ENCODE peak calls at places on chromosomes 3 and 15, in ten cellular contexts. One of them, this sample, is unnamed.

GRCh38 chr15:99729920-99730319 is 3.3 kb downstream of the LYSMD4 start:
- DNase-seq in epithelial cell of esophagus: peak
- DNase-seq in substantia nigra: no peak
- DNase-seq in NCI-H460: peak
- DNase-seq in GM06990: no peak
- DNase-seq in ovary: peak
- DNase-seq in KBM-7: peak
- DNase-seq in naive thymus-derived CD8-positive, alpha-beta T cell: no peak
- DNase-seq in lung microvascular endothelial cell: peak
- DNase-seq in GM13976: peak
- DNase-seq in this sample: peak

GRCh38 chr3:123341871-123342630 is 106.8 kb downstream of the ADCY5 start:
- DNase-seq in substantia nigra: no peak
- DNase-seq in ovary: peak
- DNase-seq in KBM-7: no peak
- DNase-seq in epithelial cell of esophagus: no peak
- DNase-seq in NCI-H460: no peak
- DNase-seq in GM06990: no peak
- DNase-seq in lung microvascular endothelial cell: no peak
- DNase-seq in GM13976: no peak
- DNase-seq in naive thymus-derived CD8-positive, alpha-beta T cell: no peak
- DNase-seq in this sample: no peak

GRCh38 chr3:131285456-131285855 is 96.1 kb upstream of the NUDT16 start:
- DNase-seq in KBM-7: no peak
- DNase-seq in substantia nigra: no peak
- DNase-seq in GM06990: no peak
- DNase-seq in naive thymus-derived CD8-positive, alpha-beta T cell: no peak
- DNase-seq in NCI-H460: no peak
- DNase-seq in epithelial cell of esophagus: peak
- DNase-seq in ovary: no peak
- DNase-seq in GM13976: no peak
- DNase-seq in lung microvascular endothelial cell: no peak
- DNase-seq in this sample: no peak

GRCh38 chr15:65369651-65370050 is 8.2 kb downstream of the IGDCC3 start:
- DNase-seq in GM06990: no peak
- DNase-seq in ovary: no peak
- DNase-seq in lung microvascular endothelial cell: no peak
- DNase-seq in epithelial cell of esophagus: no peak
- DNase-seq in NCI-H460: no peak
- DNase-seq in GM13976: no peak
- DNase-seq in naive thymus-derived CD8-positive, alpha-beta T cell: no peak
- DNase-seq in substantia nigra: no peak
- DNase-seq in KBM-7: no peak
- DNase-seq in this sample: no peak

GRCh38 chr15:37981781-37982180 is 47.3 kb downstream of the TMCO5A start:
- DNase-seq in epithelial cell of esophagus: peak
- DNase-seq in KBM-7: peak
- DNase-seq in NCI-H460: peak
- DNase-seq in naive thymus-derived CD8-positive, alpha-beta T cell: no peak
- DNase-seq in substantia nigra: no peak
- DNase-seq in GM06990: no peak
- DNase-seq in ovary: no peak
- DNase-seq in lung microvascular endothelial cell: no peak
- DNase-seq in GM13976: no peak
- DNase-seq in this sample: peak

GRCh38 chr15:74123131-74123429 is 7.3 kb upstream of the ISLR2 start:
- DNase-seq in GM13976: no peak
- DNase-seq in ovary: no peak
- DNase-seq in epithelial cell of esophagus: no peak
- DNase-seq in NCI-H460: no peak
- DNase-seq in naive thymus-derived CD8-positive, alpha-beta T cell: no peak
- DNase-seq in substantia nigra: no peak
- DNase-seq in KBM-7: peak
- DNase-seq in GM06990: no peak
- DNase-seq in lung microvascular endothelial cell: no peak
- DNase-seq in this sample: no peak

GRCh38 chr15:68151277-68151676 is 53.9 kb downstream of the CALML4 start:
- DNase-seq in lung microvascular endothelial cell: no peak
- DNase-seq in GM06990: no peak
- DNase-seq in epithelial cell of esophagus: peak
- DNase-seq in ovary: no peak
- DNase-seq in naive thymus-derived CD8-positive, alpha-beta T cell: no peak
- DNase-seq in NCI-H460: no peak
- DNase-seq in KBM-7: no peak
- DNase-seq in GM13976: no peak
- DNase-seq in substantia nigra: no peak
- DNase-seq in this sample: no peak

GRCh38 chr3:78606756-78607155 is 1161.0 kb downstream of the ROBO1 start:
- DNase-seq in lung microvascular endothelial cell: no peak
- DNase-seq in ovary: no peak
- DNase-seq in GM13976: no peak
- DNase-seq in epithelial cell of esophagus: no peak
- DNase-seq in KBM-7: no peak
- DNase-seq in naive thymus-derived CD8-positive, alpha-beta T cell: no peak
- DNase-seq in substantia nigra: no peak
- DNase-seq in NCI-H460: no peak
- DNase-seq in GM06990: no peak
- DNase-seq in this sample: no peak

GRCh38 chr3:78703944-78704343 is 1063.9 kb downstream of the ROBO1 start:
- DNase-seq in ovary: no peak
- DNase-seq in lung microvascular endothelial cell: no peak
- DNase-seq in substantia nigra: no peak
- DNase-seq in epithelial cell of esophagus: no peak
- DNase-seq in GM13976: no peak
- DNase-seq in NCI-H460: no peak
- DNase-seq in GM06990: no peak
- DNase-seq in naive thymus-derived CD8-positive, alpha-beta T cell: no peak
- DNase-seq in KBM-7: no peak
- DNase-seq in this sample: no peak

GRCh38 chr3:12286927-12287726 is 1.7 kb upstream of the PPARG start:
- DNase-seq in ovary: peak
- DNase-seq in naive thymus-derived CD8-positive, alpha-beta T cell: no peak
- DNase-seq in KBM-7: no peak
- DNase-seq in GM06990: no peak
- DNase-seq in lung microvascular endothelial cell: peak
- DNase-seq in GM13976: no peak
- DNase-seq in substantia nigra: no peak
- DNase-seq in NCI-H460: no peak
- DNase-seq in epithelial cell of esophagus: no peak
- DNase-seq in this sample: peak

GRCh38 chr3:121985841-121986240 is 36.2 kb downstream of the ILDR1 start:
- DNase-seq in substantia nigra: no peak
- DNase-seq in GM06990: no peak
- DNase-seq in epithelial cell of esophagus: no peak
- DNase-seq in KBM-7: no peak
- DNase-seq in GM13976: no peak
- DNase-seq in naive thymus-derived CD8-positive, alpha-beta T cell: no peak
- DNase-seq in ovary: no peak
- DNase-seq in NCI-H460: no peak
- DNase-seq in lung microvascular endothelial cell: no peak
- DNase-seq in this sample: no peak

This sample was measured in dermis microvascular lymphatic vessel endothelial cell.